ENCODE peak calls at places on chromosomes 12 and 14, in four cellular contexts. O, U, R and X are unnamed samples.

GRCh38 chr14:73718742-73719251 is 4.6 kb upstream of the PNMA1 start:
- DNase-seq in U (no peak), O (no peak), R (no peak), X (no peak)

GRCh38 chr14:20591235-20591634 is at the start of gene RNASE12:
- DNase-seq in R (no peak), U (no peak), O (no peak), X (no peak)

GRCh38 chr12:77087427-77087826 is 22.1 kb upstream of the E2F7 start:
- DNase-seq in U (no peak), O (no peak), R (no peak), X (no peak)

GRCh38 chr14:39218171-39218769 is 15.4 kb upstream of the MIA2 start:
- DNase-seq in R (no peak), O (peak; percentile 34), U (peak; percentile 59), X (no peak)

GRCh38 chr12:52584156-52584682 is 10.6 kb upstream of the KRT74 start:
- DNase-seq in O (no peak), U (no peak), R (no peak), X (no peak)

GRCh38 chr14:103483600-103483999 is 39.0 kb downstream of the CKB start:
- DNase-seq in R (no peak), O (no peak), U (no peak), X (no peak)

GRCh38 chr14:56002876-56003625 is 115.2 kb upstream of the PELI2 start:
- DNase-seq in O (no peak), U (no peak), R (no peak), X (no peak)

GRCh38 chr14:50964683-50965390 is 20.6 kb upstream of the PYGL start:
- DNase-seq in U (peak; percentile 45), O (peak; percentile 11), R (no peak), X (no peak)

GRCh38 chr12:2251485-2252179 is 198.8 kb downstream of the CACNA1C start:
- DNase-seq in O (no peak), R (no peak), U (no peak), X (no peak)

GRCh38 chr12:124646385-124647230 is 79.2 kb upstream of the NCOR2 start:
- DNase-seq in O (no peak), U (no peak), R (no peak), X (no peak)

GRCh38 chr12:132288516-132289188 is 40.7 kb downstream of the GALNT9 start:
- DNase-seq in O (no peak), R (no peak), U (no peak), X (no peak)

GRCh38 chr14:100307215-100308111 is 1.2 kb upstream of the SLC25A29 start:
- DNase-seq in O (no peak), R (no peak), U (no peak), X (no peak)

GRCh38 chr12:19884081-19884480 is 444.8 kb downstream of the AEBP2 start:
- DNase-seq in O (no peak), U (no peak), R (no peak), X (no peak)

GRCh38 chr14:85439696-85440328 is 90.1 kb upstream of the FLRT2 start:
- DNase-seq in O (no peak), U (no peak), R (no peak), X (no peak)

GRCh38 chr12:62123721-62124203 is 136.4 kb upstream of the USP15 start:
- DNase-seq in R (no peak), U (peak; percentile 31), O (peak; percentile 11), X (peak; percentile 33)

GRCh38 chr14:41925409-41925808 is 318.7 kb downstream of the LRFN5 start:
- DNase-seq in R (no peak), O (no peak), U (peak; percentile 28), X (no peak)

GRCh38 chr14:23562822-23563472 is 4.6 kb downstream of the AP1G2 start:
- DNase-seq in O (peak; percentile 68), R (no peak), U (peak; percentile 74), X (peak; percentile 63)

GRCh38 chr14:77128414-77128891 is 13.1 kb downstream of the ZDHHC22 start:
- DNase-seq in R (no peak), U (peak; percentile 60), O (no peak), X (no peak)

GRCh38 chr14:94646481-94646880 is 34.3 kb downstream of the SERPINA3 start:
- DNase-seq in R (no peak), O (no peak), U (no peak), X (no peak)

GRCh38 chr14:101075801-101076413 is 172.4 kb upstream of the RTL1 start:
- DNase-seq in R (no peak), U (no peak), O (no peak), X (no peak)

GRCh38 chr14:101407328-101407727 is 154.0 kb upstream of the DIO3 start:
- DNase-seq in R (no peak), O (no peak), U (no peak), X (no peak)

GRCh38 chr12:122099280-122099749 is 20.8 kb downstream of the MLXIP start:
- DNase-seq in U (no peak), R (no peak), O (no peak), X (no peak)

GRCh38 chr12:133106253-133106652 is 23.8 kb downstream of the ZNF891 start:
- DNase-seq in U (no peak), R (no peak), O (no peak), X (no peak)

GRCh38 chr12:92706594-92706993 is 3.8 kb downstream of the PLEKHG7 start:
- DNase-seq in R (no peak), U (no peak), O (no peak), X (no peak)

GRCh38 chr14:79093542-79093941 is 923.4 kb downstream of the NRXN3 start:
- DNase-seq in U (no peak), O (no peak), R (no peak), X (no peak)

GRCh38 chr12:5872745-5873144 is 72.3 kb downstream of the ANO2 start:
- DNase-seq in U (peak; percentile 12), O (peak; percentile 6), R (no peak), X (peak; percentile 8)

GRCh38 chr14:76776306-76777251 is 15.3 kb downstream of the VASH1 start:
- DNase-seq in U (peak; percentile 29), O (no peak), R (no peak), X (peak; percentile 34)

DNA sequence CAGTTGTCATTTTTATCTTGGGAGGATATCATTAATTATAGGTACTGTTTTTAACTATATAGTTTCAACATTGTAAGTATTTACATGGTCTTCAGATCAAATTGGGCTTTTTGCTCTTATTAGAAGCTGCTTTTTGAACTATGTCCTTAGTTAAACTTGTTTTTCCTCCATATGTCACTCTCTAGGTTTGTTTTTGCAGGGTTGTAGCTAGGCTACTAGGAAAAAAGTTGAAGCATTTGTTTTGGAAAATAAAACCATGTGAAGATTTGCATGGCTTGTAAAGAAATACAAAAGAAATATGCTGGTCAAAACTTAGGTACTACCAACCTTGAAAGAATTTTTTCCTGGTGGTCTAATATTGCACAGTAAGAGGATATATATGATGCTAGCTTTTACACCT is 3.4 kb downstream of the ARID2 start:
- DNase-seq in R (no peak), O (no peak), U (no peak), X (no peak)
- TF ChIP-seq KDM1A in R (no peak), O (no peak), U (no peak), X (no peak)

GRCh38 chr12:47755655-47756562 is 2.8 kb downstream of the RAPGEF3 start:
- DNase-seq in R (no peak), O (no peak), U (no peak), X (no peak)
- TF ChIP-seq KDM1A in R (no peak), O (no peak), U (no peak), X (no peak)

GRCh38 chr12:69751476-69751875 is 12.8 kb downstream of the RAB3IP start:
- DNase-seq in U (no peak), O (no peak), R (no peak), X (no peak)

GRCh38 chr12:69758105-69758504 is 19.4 kb downstream of the RAB3IP start:
- DNase-seq in U (no peak), R (no peak), O (no peak), X (no peak)

GRCh38 chr12:69756088-69756731 is 17.6 kb downstream of the RAB3IP start:
- DNase-seq in U (no peak), O (no peak), R (no peak), X (no peak)

GRCh38 chr12:69755302-69755701 is 16.6 kb downstream of the RAB3IP start:
- DNase-seq in R (no peak), O (no peak), U (no peak), X (no peak)
- TF ChIP-seq KDM1A in R (no peak), O (no peak), U (no peak), X (no peak)

GRCh38 chr12:71626098-71626497 is 37.5 kb downstream of the ZFC3H1 start:
- DNase-seq in O (no peak), R (no peak), U (no peak), X (no peak)
- TF ChIP-seq KDM1A in O (no peak), R (no peak), U (no peak), X (no peak)

DNA sequence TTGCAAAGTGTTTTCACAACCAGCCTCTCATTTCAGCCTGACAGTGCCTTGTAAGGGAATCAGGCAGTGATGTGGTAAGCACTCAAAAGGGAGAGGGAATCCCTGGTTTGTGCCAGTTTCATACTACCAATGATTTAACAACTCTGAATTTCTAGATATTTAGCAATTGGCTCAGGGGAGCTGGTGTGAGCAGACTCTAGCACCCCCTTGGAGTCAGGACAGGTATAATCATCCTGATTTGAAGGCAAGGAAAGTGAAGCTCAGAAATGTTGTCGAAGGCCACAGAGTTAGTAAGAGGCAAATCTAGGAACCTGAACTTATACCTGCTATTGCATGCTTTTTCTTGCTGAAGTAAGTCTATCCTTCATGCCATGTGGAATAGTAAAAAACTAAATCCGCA is 63.1 kb upstream of the DACT1 start:
- DNase-seq in U (no peak), R (no peak), O (no peak), X (no peak)
- TF ChIP-seq KDM1A in U (no peak), R (no peak), O (no peak), X (no peak)

DNA sequence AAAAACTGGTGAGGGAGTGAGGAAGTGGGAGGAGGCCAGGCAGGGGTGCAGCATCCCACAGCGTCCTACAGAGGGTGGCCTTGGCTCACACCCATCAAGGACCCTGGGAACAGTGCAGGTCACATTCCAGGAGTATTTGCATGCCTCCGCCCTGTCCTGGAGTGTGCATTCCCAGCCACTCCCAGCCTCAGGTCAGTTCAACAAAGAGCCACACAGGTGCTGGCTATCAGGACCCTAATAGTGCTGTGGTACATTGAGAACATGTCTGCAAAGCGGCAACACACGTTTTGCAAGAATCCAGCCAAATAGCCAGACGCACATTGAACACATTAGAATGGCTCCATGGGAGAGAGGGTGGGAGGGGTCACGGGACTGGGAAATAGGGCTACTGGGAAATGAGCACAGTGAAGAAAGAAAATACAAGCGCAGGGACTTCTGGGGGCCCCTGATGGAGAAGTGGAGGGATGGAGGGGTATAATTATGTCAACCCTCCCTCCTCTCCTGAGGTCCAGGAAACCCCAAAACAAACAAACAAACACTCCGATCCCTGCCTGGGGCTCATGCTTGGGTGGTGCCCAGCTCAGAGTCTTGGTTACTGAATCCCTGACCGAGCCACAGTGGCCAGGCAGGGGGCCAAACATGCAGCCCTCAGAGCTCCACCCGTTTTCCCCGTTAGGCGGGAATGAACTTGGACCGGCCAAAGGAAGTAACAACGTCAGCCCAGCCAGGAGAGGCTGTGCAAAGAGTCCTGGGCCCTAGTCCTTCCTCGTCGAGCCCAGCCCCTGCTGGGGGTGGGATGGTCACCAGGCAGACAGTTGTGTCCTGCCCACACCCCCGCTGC is 36.4 kb downstream of the CMKLR1 start:
- DNase-seq in U (peak; percentile 84), R (peak; percentile 41), O (no peak), X (no peak)
- TF ChIP-seq KDM1A in U (no peak), R (no peak), O (no peak), X (no peak)

GRCh38 chr12:50221228-50222008 is 54.2 kb upstream of the CERS5 start:
- DNase-seq in O (no peak), R (no peak), U (no peak), X (peak; percentile 60)
- TF ChIP-seq KDM1A in O (no peak), R (no peak), U (no peak), X (no peak)

GRCh38 chr12:24948452-24948815 is 467 bp downstream of the BCAT1 start:
- DNase-seq in R (no peak), U (no peak), O (peak; percentile 31), X (peak; percentile 48)
- TF ChIP-seq KDM1A in R (no peak), U (no peak), O (no peak), X (no peak)

GRCh38 chr12:99154264-99154982 is 493.1 kb upstream of the GARIN6 start:
- DNase-seq in O (no peak), R (no peak), U (no peak), X (no peak)
- TF ChIP-seq KDM1A in O (no peak), R (no peak), U (no peak), X (no peak)